ENCODE peak calls at places on chromosomes 11 and 22, in seven cellular contexts. O is PC-3, W is GM23248, Z is hepatocyte, T is GM23338, U is HCT116, J is MM.1S. C is an unnamed sample.

GRCh38 chr11:46673713-46674462 is 26.5 kb downstream of the ARHGAP1 start:
- DNase-seq in O (no peak), W (no peak), Z (no peak), T (no peak), U (no peak), J (no peak), C (no peak)

GRCh38 chr11:17012179-17012578 is 2.0 kb downstream of the PLEKHA7 start:
- DNase-seq in O (no peak), W (no peak), Z (no peak), T (peak; percentile 52), U (no peak), J (no peak), C (peak; percentile 32)

GRCh38 chr11:68581439-68581838 is 102.9 kb upstream of the GAL start:
- DNase-seq in O (no peak), W (no peak), Z (no peak), T (no peak), U (no peak), J (no peak), C (no peak)

GRCh38 chr11:55854704-55855103 is 16.2 kb downstream of the OR5D16 start:
- DNase-seq in O (no peak), W (no peak), Z (no peak), T (no peak), U (no peak), J (peak; percentile 80), C (no peak)

GRCh38 chr11:113274708-113275582 is 39.4 kb upstream of the TTC12 start:
- DNase-seq in O (peak; percentile 19), W (peak; percentile 33), Z (no peak), T (peak; percentile 52), U (no peak), J (no peak), C (no peak)

GRCh38 chr11:57460017-57460755 is at the start of gene RTN4RL2:
- DNase-seq in O (peak; percentile 72), W (peak; percentile 67), Z (peak; percentile 75), T (peak; percentile 94), U (peak; percentile 52), J (no peak), C (peak; percentile 43)

GRCh38 chr11:92632510-92632909 is 336.9 kb upstream of the MTNR1B start:
- DNase-seq in O (no peak), W (no peak), Z (peak; percentile 19), T (peak; percentile 41), U (no peak), J (no peak), C (no peak)

GRCh38 chr11:1746516-1746931 is 3.9 kb downstream of the IFITM10 start:
- DNase-seq in O (no peak), W (no peak), Z (no peak), T (no peak), U (no peak), J (no peak), C (no peak)

GRCh38 chr11:83054001-83054400 is 17.7 kb downstream of the RAB30 start:
- DNase-seq in O (no peak), W (no peak), Z (no peak), T (no peak), U (no peak), J (no peak), C (no peak)

GRCh38 chr11:64741393-64742086 is 2.4 kb downstream of the RASGRP2 start:
- DNase-seq in O (no peak), W (no peak), Z (no peak), T (peak; percentile 64), U (no peak), J (no peak), C (no peak)

GRCh38 chr11:27456140-27456801 is 16.3 kb downstream of the LGR4 start:
- DNase-seq in O (peak; percentile 75), W (peak; percentile 80), Z (no peak), T (no peak), U (no peak), J (no peak), C (peak; percentile 67)

GRCh38 chr11:70549386-70549785 is 151.1 kb downstream of the CTTN start:
- DNase-seq in O (no peak), W (no peak), Z (no peak), T (no peak), U (no peak), J (no peak), C (no peak)

GRCh38 chr22:49079027-49079725 is 748.5 kb downstream of the BRD1 start:
- DNase-seq in O (no peak), W (no peak), Z (no peak), T (no peak), U (no peak), J (no peak), C (no peak)

GRCh38 chr11:3984896-3985295 is 109.7 kb upstream of the RRM1 start:
- DNase-seq in O (no peak), W (no peak), Z (peak; percentile 10), T (peak; percentile 63), U (no peak), J (no peak), C (no peak)

GRCh38 chr11:69499946-69500284 is 18.5 kb downstream of the LINC01488 start:
- DNase-seq in O (no peak), W (no peak), Z (no peak), T (no peak), U (no peak), J (no peak), C (no peak)

GRCh38 chr22:35921777-35922176 is 106.8 kb downstream of the RBFOX2 start:
- DNase-seq in O (peak; percentile 84), W (peak; percentile 95), Z (peak; percentile 87), T (peak; percentile 77), U (peak; percentile 76), J (peak; percentile 75), C (peak; percentile 77)

GRCh38 chr11:71472941-71473792 is 20.2 kb downstream of the NADSYN1 start:
- DNase-seq in O (no peak), W (no peak), Z (no peak), T (no peak), U (no peak), J (no peak), C (no peak)

GRCh38 chr11:64842366-64842759 is 2.1 kb downstream of the CDC42BPG start:
- DNase-seq in O (peak; percentile 38), W (no peak), Z (no peak), T (no peak), U (no peak), J (no peak), C (peak; percentile 77)

GRCh38 chr11:67289651-67290479 is 762 bp downstream of the ANKRD13D start:
- DNase-seq in O (peak; percentile 28), W (peak; percentile 57), Z (no peak), T (peak; percentile 43), U (no peak), J (no peak), C (no peak)

GRCh38 chr11:129223701-129224149 is 31.6 kb upstream of the ARHGAP32 start:
- DNase-seq in O (no peak), W (peak; percentile 76), Z (no peak), T (no peak), U (no peak), J (no peak), C (no peak)

GRCh38 chr11:12376259-12376971 is 956 bp upstream of the PARVA start:
- DNase-seq in O (no peak), W (peak; percentile 89), Z (peak; percentile 54), T (no peak), U (no peak), J (no peak), C (no peak)

GRCh38 chr11:108906329-108906728 is 241.5 kb downstream of the DDX10 start:
- DNase-seq in O (peak; percentile 87), W (peak; percentile 61), Z (no peak), T (no peak), U (no peak), J (no peak), C (no peak)

GRCh38 chr11:36763187-36763586 is 165.2 kb upstream of the RAG2 start:
- DNase-seq in O (no peak), W (no peak), Z (no peak), T (no peak), U (no peak), J (peak; percentile 35), C (no peak)
- TF ChIP-seq EZH2 in O (no peak), W (no peak), Z (no peak), T (no peak), U (no peak), J (no peak), C (no peak)

GRCh38 chr22:41369089-41369745 is 12.5 kb upstream of the TEF start:
- DNase-seq in O (no peak), W (no peak), Z (no peak), T (no peak), U (no peak), J (no peak), C (no peak)
- H3K9me2 ChIP-seq in O (no peaks in the 10 kb centered on the region), W (no peaks in the 10 kb centered on the region), Z (no peaks in the 10 kb centered on the region), T (no peaks in the 10 kb centered on the region), U (no peaks in the 10 kb centered on the region), J (no peaks in the 10 kb centered on the region), C (no peaks in the 10 kb centered on the region)

GRCh38 chr22:24060375-24060788 is 49.3 kb downstream of the CABIN1 start:
- DNase-seq in O (peak; percentile 83), W (peak; percentile 97), Z (no peak), T (no peak), U (no peak), J (no peak), C (no peak)

GRCh38 chr22:24059793-24060192 is 48.7 kb downstream of the CABIN1 start:
- DNase-seq in O (no peak), W (no peak), Z (no peak), T (no peak), U (no peak), J (no peak), C (no peak)

GRCh38 chr22:24059121-24059520 is 48.0 kb downstream of the CABIN1 start:
- DNase-seq in O (peak; percentile 44), W (peak; percentile 98), Z (no peak), T (no peak), U (no peak), J (no peak), C (no peak)

GRCh38 chr22:24063361-24063760 is 52.3 kb downstream of the CABIN1 start:
- DNase-seq in O (no peak), W (no peak), Z (no peak), T (no peak), U (no peak), J (no peak), C (no peak)

GRCh38 chr22:24061124-24061684 is 50.1 kb downstream of the CABIN1 start:
- DNase-seq in O (no peak), W (peak; percentile 19), Z (no peak), T (no peak), U (no peak), J (no peak), C (no peak)
- H3K36me3 ChIP-seq in O (peaks cover 27% of the 10 kb centered on the region), W (peaks cover 5% of the 10 kb centered on the region), Z (no peaks in the 10 kb centered on the region), T (peaks cover 16% of the 10 kb centered on the region), U (peaks cover 50% of the 10 kb centered on the region), J (peaks cover 7% of the 10 kb centered on the region), C (peaks cover 8% of the 10 kb centered on the region)

DNA sequence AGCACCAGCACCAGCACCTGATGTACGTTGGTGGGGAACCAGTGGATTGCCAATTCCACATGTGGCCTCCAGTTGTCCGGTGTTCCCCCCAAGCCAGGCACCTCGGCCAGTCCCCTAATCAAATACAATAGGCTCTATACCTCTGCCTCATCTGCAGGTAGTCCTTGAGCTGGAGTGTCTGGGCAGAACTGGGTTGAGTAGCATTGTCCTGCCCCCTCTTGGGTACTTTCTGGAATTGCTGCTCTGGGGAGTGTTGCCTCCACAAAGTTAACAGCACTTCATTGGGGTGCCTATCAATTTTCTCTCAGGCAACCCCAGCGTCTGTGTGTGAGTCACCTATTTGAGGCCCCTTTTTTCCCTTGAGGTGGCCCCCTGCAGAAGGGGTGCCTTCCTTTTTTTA is 413.0 kb upstream of the LARGE1 start:
- DNase-seq in O (no peak), W (no peak), Z (no peak), T (peak; percentile 16), U (no peak), J (no peak), C (no peak)
- TF ChIP-seq EZH2 in O (no peak), W (no peak), Z (no peak), T (no peak), U (no peak), J (no peak), C (no peak)

GRCh38 chr11:96222102-96222501 is 120.9 kb downstream of the MAML2 start:
- DNase-seq in O (no peak), W (peak; percentile 53), Z (no peak), T (no peak), U (no peak), J (no peak), C (no peak)
- H3K9me2 ChIP-seq in O (no peaks in the 10 kb centered on the region), W (no peaks in the 10 kb centered on the region), Z (no peaks in the 10 kb centered on the region), T (no peaks in the 10 kb centered on the region), U (no peaks in the 10 kb centered on the region), J (no peaks in the 10 kb centered on the region), C (no peaks in the 10 kb centered on the region)